ENCODE peak calls at places on chromosomes 5 and 9, in nine cellular contexts. One of them, this sample, is unnamed.

GRCh38 chr9:68536876-68537490 is 3.7 kb downstream of the TMEM252 start:
- DNase-seq in glutamatergic neuron: no peak
- DNase-seq in upper lobe of left lung: no peak
- DNase-seq in colonic mucosa: no peak
- DNase-seq in endothelial cell: no peak
- DNase-seq in HFFc6: no peak
- DNase-seq in astrocyte of the spinal cord: no peak
- DNase-seq in A549: no peak
- DNase-seq in psoas muscle: no peak
- DNase-seq in this sample: no peak

GRCh38 chr9:96441798-96442445 is 8.0 kb upstream of the HABP4 start:
- DNase-seq in glutamatergic neuron: no peak
- DNase-seq in upper lobe of left lung: no peak
- DNase-seq in psoas muscle: no peak
- DNase-seq in A549: peak; percentile 56
- DNase-seq in HFFc6: peak; percentile 30
- DNase-seq in astrocyte of the spinal cord: no peak
- DNase-seq in endothelial cell: peak; percentile 14
- DNase-seq in colonic mucosa: peak; percentile 49
- DNase-seq in this sample: no peak

GRCh38 chr5:177403826-177404640 is 3.6 kb upstream of the PFN3 start:
- DNase-seq in endothelial cell: peak; percentile 80
- DNase-seq in A549: peak; percentile 87
- DNase-seq in colonic mucosa: peak; percentile 85
- DNase-seq in upper lobe of left lung: peak; percentile 95
- DNase-seq in psoas muscle: peak; percentile 88
- DNase-seq in HFFc6: peak; percentile 78
- DNase-seq in astrocyte of the spinal cord: peak; percentile 77
- DNase-seq in glutamatergic neuron: peak; percentile 85
- DNase-seq in this sample: peak; percentile 82

GRCh38 chr5:55734658-55735057 is 3.2 kb upstream of the DDX4 start:
- DNase-seq in endothelial cell: no peak
- DNase-seq in colonic mucosa: no peak
- DNase-seq in HFFc6: no peak
- DNase-seq in psoas muscle: no peak
- DNase-seq in glutamatergic neuron: no peak
- DNase-seq in upper lobe of left lung: no peak
- DNase-seq in astrocyte of the spinal cord: no peak
- DNase-seq in A549: no peak
- DNase-seq in this sample: no peak

GRCh38 chr9:97518909-97519307 is 17.4 kb downstream of the TMOD1 start:
- DNase-seq in A549: peak; percentile 79
- DNase-seq in psoas muscle: peak; percentile 57
- DNase-seq in endothelial cell: no peak
- DNase-seq in colonic mucosa: peak; percentile 61
- DNase-seq in glutamatergic neuron: no peak
- DNase-seq in upper lobe of left lung: no peak
- DNase-seq in HFFc6: peak; percentile 78
- DNase-seq in astrocyte of the spinal cord: peak; percentile 84
- DNase-seq in this sample: no peak

GRCh38 chr5:16935271-16936149 is 578 bp downstream of the MYO10 start:
- DNase-seq in HFFc6: no peak
- DNase-seq in psoas muscle: peak; percentile 17
- DNase-seq in endothelial cell: peak; percentile 53
- DNase-seq in colonic mucosa: peak; percentile 64
- DNase-seq in glutamatergic neuron: peak; percentile 56
- DNase-seq in astrocyte of the spinal cord: peak; percentile 67
- DNase-seq in A549: peak; percentile 39
- DNase-seq in upper lobe of left lung: peak; percentile 92
- DNase-seq in this sample: no peak

GRCh38 chr9:118482311-118482710 is 778.1 kb downstream of the TLR4 start:
- DNase-seq in glutamatergic neuron: no peak
- DNase-seq in colonic mucosa: no peak
- DNase-seq in psoas muscle: no peak
- DNase-seq in upper lobe of left lung: no peak
- DNase-seq in endothelial cell: no peak
- DNase-seq in HFFc6: no peak
- DNase-seq in A549: no peak
- DNase-seq in astrocyte of the spinal cord: no peak
- DNase-seq in this sample: no peak

GRCh38 chr5:38380522-38380921 is 122.2 kb downstream of the EGFLAM start:
- DNase-seq in astrocyte of the spinal cord: no peak
- DNase-seq in colonic mucosa: no peak
- DNase-seq in A549: no peak
- DNase-seq in upper lobe of left lung: no peak
- DNase-seq in glutamatergic neuron: no peak
- DNase-seq in HFFc6: no peak
- DNase-seq in psoas muscle: no peak
- DNase-seq in endothelial cell: no peak
- DNase-seq in this sample: no peak

GRCh38 chr5:141513021-141513626 is 24.2 kb downstream of the PCDHGC5 start:
- DNase-seq in astrocyte of the spinal cord: peak; percentile 46
- DNase-seq in A549: no peak
- DNase-seq in HFFc6: peak; percentile 48
- DNase-seq in psoas muscle: peak; percentile 44
- DNase-seq in colonic mucosa: peak; percentile 48
- DNase-seq in endothelial cell: peak; percentile 62
- DNase-seq in glutamatergic neuron: peak; percentile 75
- DNase-seq in upper lobe of left lung: peak; percentile 89
- DNase-seq in this sample: peak; percentile 84

GRCh38 chr5:135307143-135307903 is 91.7 kb downstream of the MACROH2A1 start:
- DNase-seq in colonic mucosa: no peak
- DNase-seq in endothelial cell: no peak
- DNase-seq in glutamatergic neuron: no peak
- DNase-seq in A549: no peak
- DNase-seq in upper lobe of left lung: no peak
- DNase-seq in astrocyte of the spinal cord: no peak
- DNase-seq in HFFc6: no peak
- DNase-seq in psoas muscle: no peak
- DNase-seq in this sample: no peak

GRCh38 chr9:133236291-133237071 is 27.4 kb upstream of the OBP2B start:
- DNase-seq in astrocyte of the spinal cord: no peak
- DNase-seq in endothelial cell: no peak
- DNase-seq in glutamatergic neuron: no peak
- DNase-seq in upper lobe of left lung: peak; percentile 60
- DNase-seq in A549: no peak
- DNase-seq in colonic mucosa: peak; percentile 12
- DNase-seq in HFFc6: no peak
- DNase-seq in psoas muscle: no peak
- DNase-seq in this sample: peak; percentile 68

GRCh38 chr5:153099328-153099727 is 391.1 kb upstream of the GRIA1 start:
- DNase-seq in psoas muscle: no peak
- DNase-seq in astrocyte of the spinal cord: no peak
- DNase-seq in glutamatergic neuron: no peak
- DNase-seq in HFFc6: no peak
- DNase-seq in A549: no peak
- DNase-seq in colonic mucosa: no peak
- DNase-seq in upper lobe of left lung: no peak
- DNase-seq in endothelial cell: no peak
- DNase-seq in this sample: no peak

GRCh38 chr9:91856419-91856818 is 93.6 kb downstream of the ROR2 start:
- DNase-seq in upper lobe of left lung: no peak
- DNase-seq in colonic mucosa: no peak
- DNase-seq in endothelial cell: no peak
- DNase-seq in astrocyte of the spinal cord: no peak
- DNase-seq in glutamatergic neuron: no peak
- DNase-seq in psoas muscle: no peak
- DNase-seq in HFFc6: no peak
- DNase-seq in A549: no peak
- DNase-seq in this sample: no peak

GRCh38 chr5:126044931-126045565 is 378.2 kb upstream of the GRAMD2B start:
- DNase-seq in HFFc6: no peak
- DNase-seq in glutamatergic neuron: no peak
- DNase-seq in endothelial cell: no peak
- DNase-seq in astrocyte of the spinal cord: no peak
- DNase-seq in A549: no peak
- DNase-seq in upper lobe of left lung: no peak
- DNase-seq in psoas muscle: no peak
- DNase-seq in colonic mucosa: no peak
- DNase-seq in this sample: no peak

GRCh38 chr5:126046275-126046674 is 376.9 kb upstream of the GRAMD2B start:
- DNase-seq in colonic mucosa: no peak
- DNase-seq in astrocyte of the spinal cord: no peak
- DNase-seq in endothelial cell: no peak
- DNase-seq in psoas muscle: no peak
- DNase-seq in A549: no peak
- DNase-seq in upper lobe of left lung: no peak
- DNase-seq in glutamatergic neuron: no peak
- DNase-seq in HFFc6: no peak
- DNase-seq in this sample: no peak

GRCh38 chr5:126043684-126044083 is 379.5 kb upstream of the GRAMD2B start:
- DNase-seq in upper lobe of left lung: no peak
- DNase-seq in colonic mucosa: no peak
- DNase-seq in endothelial cell: no peak
- DNase-seq in HFFc6: no peak
- DNase-seq in glutamatergic neuron: no peak
- DNase-seq in psoas muscle: no peak
- DNase-seq in A549: no peak
- DNase-seq in astrocyte of the spinal cord: peak; percentile 32
- DNase-seq in this sample: no peak

GRCh38 chr5:126044111-126044668 is 379.0 kb upstream of the GRAMD2B start:
- DNase-seq in endothelial cell: no peak
- DNase-seq in glutamatergic neuron: no peak
- DNase-seq in A549: no peak
- DNase-seq in psoas muscle: no peak
- DNase-seq in HFFc6: no peak
- DNase-seq in astrocyte of the spinal cord: peak; percentile 65
- DNase-seq in upper lobe of left lung: no peak
- DNase-seq in colonic mucosa: no peak
- DNase-seq in this sample: no peak

GRCh38 chr5:126046996-126047395 is 376.2 kb upstream of the GRAMD2B start:
- DNase-seq in astrocyte of the spinal cord: no peak
- DNase-seq in colonic mucosa: no peak
- DNase-seq in psoas muscle: no peak
- DNase-seq in A549: no peak
- DNase-seq in endothelial cell: no peak
- DNase-seq in glutamatergic neuron: no peak
- DNase-seq in upper lobe of left lung: no peak
- DNase-seq in HFFc6: no peak
- DNase-seq in this sample: no peak
- TF ChIP-seq CTCF in astrocyte of the spinal cord: no peak
- TF ChIP-seq CTCF in colonic mucosa: no peak
- TF ChIP-seq CTCF in psoas muscle: no peak
- TF ChIP-seq CTCF in A549: no peak
- TF ChIP-seq CTCF in endothelial cell: no peak
- TF ChIP-seq CTCF in glutamatergic neuron: no peak
- TF ChIP-seq CTCF in upper lobe of left lung: no peak
- TF ChIP-seq CTCF in HFFc6: no peak
- TF ChIP-seq CTCF in this sample: no peak

GRCh38 chr9:20579544-20580309 is 42.6 kb downstream of the MLLT3 start:
- DNase-seq in colonic mucosa: no peak
- DNase-seq in HFFc6: no peak
- DNase-seq in endothelial cell: no peak
- DNase-seq in psoas muscle: no peak
- DNase-seq in upper lobe of left lung: no peak
- DNase-seq in astrocyte of the spinal cord: no peak
- DNase-seq in glutamatergic neuron: no peak
- DNase-seq in A549: no peak
- DNase-seq in this sample: no peak
- TF ChIP-seq CTCF in colonic mucosa: no peak
- TF ChIP-seq CTCF in HFFc6: no peak
- TF ChIP-seq CTCF in endothelial cell: no peak
- TF ChIP-seq CTCF in psoas muscle: no peak
- TF ChIP-seq CTCF in upper lobe of left lung: no peak
- TF ChIP-seq CTCF in astrocyte of the spinal cord: no peak
- TF ChIP-seq CTCF in glutamatergic neuron: no peak
- TF ChIP-seq CTCF in A549: no peak
- TF ChIP-seq CTCF in this sample: no peak

GRCh38 chr9:36833954-36834353 is 200.1 kb downstream of the PAX5 start:
- DNase-seq in HFFc6: no peak
- DNase-seq in glutamatergic neuron: no peak
- DNase-seq in endothelial cell: no peak
- DNase-seq in psoas muscle: no peak
- DNase-seq in astrocyte of the spinal cord: no peak
- DNase-seq in colonic mucosa: no peak
- DNase-seq in A549: no peak
- DNase-seq in upper lobe of left lung: peak; percentile 59
- DNase-seq in this sample: no peak
- TF ChIP-seq CTCF in HFFc6: no peak
- TF ChIP-seq CTCF in glutamatergic neuron: no peak
- TF ChIP-seq CTCF in endothelial cell: no peak
- TF ChIP-seq CTCF in psoas muscle: no peak
- TF ChIP-seq CTCF in astrocyte of the spinal cord: no peak
- TF ChIP-seq CTCF in colonic mucosa: no peak
- TF ChIP-seq CTCF in A549: no peak
- TF ChIP-seq CTCF in upper lobe of left lung: no peak
- TF ChIP-seq CTCF in this sample: peak; percentile 34

GRCh38 chr5:138981131-138981530 is 106.0 kb upstream of the LRRTM2 start:
- DNase-seq in upper lobe of left lung: no peak
- DNase-seq in glutamatergic neuron: no peak
- DNase-seq in HFFc6: peak; percentile 60
- DNase-seq in colonic mucosa: no peak
- DNase-seq in A549: no peak
- DNase-seq in endothelial cell: no peak
- DNase-seq in astrocyte of the spinal cord: peak; percentile 70
- DNase-seq in psoas muscle: no peak
- DNase-seq in this sample: no peak

GRCh38 chr5:138981606-138982005 is 106.5 kb upstream of the LRRTM2 start:
- DNase-seq in endothelial cell: no peak
- DNase-seq in A549: no peak
- DNase-seq in glutamatergic neuron: no peak
- DNase-seq in upper lobe of left lung: no peak
- DNase-seq in astrocyte of the spinal cord: peak; percentile 8
- DNase-seq in colonic mucosa: no peak
- DNase-seq in psoas muscle: no peak
- DNase-seq in HFFc6: peak; percentile 12
- DNase-seq in this sample: peak; percentile 15

GRCh38 chr5:138983984-138984383 is 108.8 kb upstream of the LRRTM2 start:
- DNase-seq in upper lobe of left lung: no peak
- DNase-seq in astrocyte of the spinal cord: no peak
- DNase-seq in endothelial cell: no peak
- DNase-seq in colonic mucosa: no peak
- DNase-seq in A549: no peak
- DNase-seq in HFFc6: no peak
- DNase-seq in glutamatergic neuron: no peak
- DNase-seq in psoas muscle: no peak
- DNase-seq in this sample: no peak

GRCh38 chr5:138978085-138978484 is 103.0 kb upstream of the LRRTM2 start:
- DNase-seq in upper lobe of left lung: no peak
- DNase-seq in astrocyte of the spinal cord: no peak
- DNase-seq in psoas muscle: no peak
- DNase-seq in endothelial cell: no peak
- DNase-seq in glutamatergic neuron: no peak
- DNase-seq in colonic mucosa: no peak
- DNase-seq in HFFc6: no peak
- DNase-seq in A549: no peak
- DNase-seq in this sample: no peak

DNA sequence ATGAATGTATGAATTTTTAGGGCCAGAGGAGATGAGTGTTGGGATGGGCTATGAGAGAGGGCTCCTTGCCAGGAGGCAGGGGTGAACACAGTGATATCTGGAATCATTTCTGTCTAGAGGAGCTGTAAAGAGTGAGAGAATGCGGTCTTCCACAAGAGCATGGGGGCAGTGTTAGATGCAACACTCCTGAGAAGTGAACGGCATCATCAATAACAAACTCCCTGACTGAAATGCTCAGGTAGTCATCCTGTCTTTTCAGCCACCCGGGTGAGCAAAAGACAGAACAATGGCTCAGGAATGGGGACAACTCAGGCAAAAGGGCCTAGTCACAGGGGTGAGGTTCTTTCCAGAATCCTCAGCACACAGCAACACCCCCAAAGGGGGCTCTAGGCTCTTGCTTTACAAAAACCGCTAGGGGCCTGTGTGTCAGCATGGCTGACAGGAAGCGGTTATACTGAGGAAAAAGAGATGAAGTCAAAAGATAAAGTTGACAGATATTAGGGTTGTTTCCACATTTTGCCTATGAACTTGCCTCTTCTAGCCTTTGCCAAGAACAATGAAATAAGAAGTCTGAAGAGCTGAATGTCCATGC is 104.6 kb upstream of the LRRTM2 start:
- DNase-seq in HFFc6: no peak
- DNase-seq in endothelial cell: no peak
- DNase-seq in A549: no peak
- DNase-seq in psoas muscle: no peak
- DNase-seq in upper lobe of left lung: no peak
- DNase-seq in astrocyte of the spinal cord: no peak
- DNase-seq in colonic mucosa: no peak
- DNase-seq in glutamatergic neuron: no peak
- DNase-seq in this sample: no peak
- TF ChIP-seq CTCF in HFFc6: no peak
- TF ChIP-seq CTCF in endothelial cell: no peak
- TF ChIP-seq CTCF in A549: no peak
- TF ChIP-seq CTCF in psoas muscle: no peak
- TF ChIP-seq CTCF in upper lobe of left lung: no peak
- TF ChIP-seq CTCF in astrocyte of the spinal cord: no peak
- TF ChIP-seq CTCF in colonic mucosa: no peak
- TF ChIP-seq CTCF in glutamatergic neuron: no peak
- TF ChIP-seq CTCF in this sample: no peak

This sample was measured in type B pancreatic cell.